ENCODE peak calls at places on chromosomes 1 and 21, in four cellular contexts. E is K562, O is WTC11, H is GM12878. T is an unnamed sample.

GRCh38 chr21:25936776-25937175 is 202.0 kb downstream of the GABPA start:
- DNase-seq in H (no peak), O (no peak), E (no peak), T (no peak)

GRCh38 chr1:118989006-118989736 is 1.0 kb upstream of the TBX15 start:
- DNase-seq in O (peak), E (no peak), H (no peak), T (no peak)

GRCh38 chr1:207917086-207917485 is 6.2 kb upstream of the CD34 start:
- DNase-seq in H (no peak), O (no peak), E (no peak), T (no peak)

GRCh38 chr1:35044406-35044805 is 12.7 kb upstream of the ZMYM6 start:
- DNase-seq in O (no peak), H (no peak), E (no peak), T (no peak)

GRCh38 chr21:38930065-38930464 is 124.3 kb downstream of the ETS2 start:
- DNase-seq in O (no peak), H (no peak), E (no peak), T (no peak)

GRCh38 chr1:207345644-207346561 is 24.4 kb downstream of the CD55 start:
- DNase-seq in E (no peak), H (no peak), O (no peak), T (no peak)

GRCh38 chr21:28550057-28550825 is 442.4 kb downstream of the LTN1 start:
- DNase-seq in H (no peak), O (no peak), E (no peak), T (no peak)

GRCh38 chr1:10659646-10660540 is 136.6 kb downstream of the CASZ1 start:
- DNase-seq in E (no peak), O (no peak), H (no peak), T (no peak)

GRCh38 chr1:113835686-113836290 is 23.5 kb upstream of the RSBN1 start:
- DNase-seq in E (peak), O (no peak), H (no peak), T (peak)

GRCh38 chr1:21051177-21051576 is 125.5 kb downstream of the EIF4G3 start:
- DNase-seq in O (no peak), E (no peak), H (no peak), T (no peak)

GRCh38 chr1:150513275-150513885 is 2.2 kb upstream of the FALEC start:
- DNase-seq in H (no peak), E (peak), O (no peak), T (no peak)

GRCh38 chr1:205250699-205251098 is 23.0 kb downstream of the TMCC2 start:
- DNase-seq in O (no peak), E (no peak), H (no peak), T (no peak)

GRCh38 chr1:176515310-176515709 is 52.3 kb downstream of the PAPPA2 start:
- DNase-seq in E (no peak), O (no peak), H (no peak), T (no peak)

GRCh38 chr1:6461538-6462411 is 4.2 kb downstream of the TNFRSF25 start:
- DNase-seq in O (no peak), H (no peak), E (no peak), T (no peak)

GRCh38 chr1:218983433-218983832 is 190.2 kb upstream of the LYPLAL1 start:
- DNase-seq in O (no peak), H (no peak), E (no peak), T (no peak)

GRCh38 chr1:18901952-18902522 is 318 bp downstream of the ALDH4A1 start:
- DNase-seq in H (no peak), E (no peak), O (no peak), T (no peak)

GRCh38 chr1:201358596-201358995 is 18.9 kb downstream of the TNNT2 start:
- DNase-seq in E (no peak), O (no peak), H (no peak), T (no peak)

GRCh38 chr1:33176887-33177286 is 5.0 kb downstream of the TRIM62 start:
- DNase-seq in O (no peak), H (no peak), E (no peak), T (no peak)

GRCh38 chr1:9181176-9181906 is 52.4 kb upstream of the GPR157 start:
- DNase-seq in H (peak), O (peak), E (peak), T (peak)

GRCh38 chr1:33343539-33343938 is 22.6 kb upstream of the A3GALT2 start:
- DNase-seq in O (no peak), H (no peak), E (no peak), T (no peak)

GRCh38 chr1:165218666-165219065 is 137.8 kb downstream of the LMX1A start:
- DNase-seq in O (no peak), E (no peak), H (no peak), T (no peak)

GRCh38 chr1:175152006-175152652 is 40.4 kb downstream of the KIAA0040 start:
- DNase-seq in E (peak), H (no peak), O (peak), T (peak)

GRCh38 chr1:45177452-45177851 is 29.0 kb downstream of the ZSWIM5 start:
- DNase-seq in O (no peak), H (no peak), E (no peak), T (no peak)

GRCh38 chr1:175168782-175169181 is 23.8 kb downstream of the KIAA0040 start:
- DNase-seq in E (no peak), O (no peak), H (no peak), T (no peak)

GRCh38 chr1:36222481-36223372 is 1.5 kb upstream of the THRAP3 start:
- DNase-seq in H (no peak), E (no peak), O (no peak), T (no peak)

GRCh38 chr1:58363639-58364038 is 182.9 kb downstream of the OMA1 start:
- DNase-seq in H (no peak), O (no peak), E (no peak), T (no peak)

GRCh38 chr1:172903581-172904220 is 147.0 kb downstream of the TNFSF18 start:
- DNase-seq in E (no peak), H (no peak), O (no peak), T (no peak)

GRCh38 chr21:32538147-32538792 is 47.1 kb downstream of the TCP10L start:
- DNase-seq in E (no peak), H (no peak), O (no peak), T (no peak)

GRCh38 chr21:37710555-37711293 is 205.5 kb downstream of the KCNJ6 start:
- DNase-seq in O (no peak), H (no peak), E (no peak), T (peak)

GRCh38 chr1:202304370-202304769 is 37.4 kb downstream of the UBE2T start:
- DNase-seq in E (no peak), O (no peak), H (no peak), T (peak)

DNA sequence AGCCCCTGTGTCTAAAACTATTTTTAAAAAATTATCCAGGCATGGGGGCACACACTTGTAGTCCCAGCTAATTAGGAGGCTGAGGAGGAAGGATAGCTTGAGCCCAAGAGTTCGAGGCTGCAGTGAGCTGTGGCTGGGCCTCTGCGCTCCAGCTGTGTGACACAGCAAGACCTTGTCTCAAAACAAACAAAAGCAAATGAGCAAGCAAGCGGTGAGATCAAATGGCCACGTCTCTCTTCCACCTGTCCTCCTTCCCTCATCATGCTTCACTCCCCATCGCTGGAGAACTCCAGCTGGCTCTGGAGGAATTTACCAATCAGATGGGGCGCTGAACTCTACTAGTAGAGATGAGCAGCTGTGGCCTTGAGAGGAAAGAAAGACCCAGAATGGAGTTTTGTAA is 14.0 kb upstream of the REN start:
- DNase-seq in H (no peak), O (no peak), E (no peak), T (no peak)
- TF ChIP-seq USF1 in H (no peak), O (no peak), E (no peak), T (no peak)

DNA sequence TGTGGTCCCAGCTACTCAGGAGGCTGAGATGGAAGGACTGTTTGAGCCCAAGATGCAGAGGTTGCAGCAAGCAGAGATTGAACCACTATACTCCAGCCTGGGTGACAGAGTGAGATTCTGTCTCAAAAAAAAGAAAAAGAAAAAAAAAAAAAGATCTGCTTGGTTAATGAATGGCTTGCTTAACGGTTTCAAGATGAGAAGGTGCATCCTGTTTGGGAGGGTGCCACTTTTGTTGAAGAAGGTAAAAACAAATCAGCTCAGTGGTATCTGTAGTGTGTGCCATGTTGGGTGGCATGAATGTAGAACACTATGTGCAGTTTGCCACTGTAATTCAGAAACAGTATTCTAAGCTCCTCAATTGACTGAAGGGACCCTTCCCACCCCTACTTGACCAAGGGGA is 94.9 kb upstream of the ETV3 start:
- DNase-seq in H (peak), E (no peak), O (no peak), T (no peak)
- TF ChIP-seq USF1 in H (no peak), E (no peak), O (no peak), T (no peak)

DNA sequence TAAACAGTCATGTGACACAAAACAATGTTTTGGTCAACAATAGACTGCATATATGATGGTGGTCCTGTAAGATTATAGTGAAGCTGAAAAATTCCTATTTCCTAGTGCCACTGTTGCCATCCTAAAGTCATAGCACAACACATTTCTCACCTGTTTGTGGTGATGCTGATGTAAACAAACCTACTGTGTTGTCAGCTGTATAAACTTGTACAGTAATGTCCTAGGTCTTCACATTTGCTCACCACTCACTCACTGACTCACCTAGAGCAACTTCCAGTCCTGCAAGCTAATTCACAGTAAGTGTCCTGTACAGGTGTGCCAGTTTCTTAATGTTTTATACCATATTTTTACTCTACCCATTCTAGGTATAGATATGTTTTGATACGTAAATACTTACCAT is 326.1 kb upstream of the USP24 start:
- DNase-seq in O (no peak), H (no peak), E (no peak), T (no peak)
- TF ChIP-seq USF1 in O (no peak), H (no peak), E (no peak), T (no peak)

GRCh38 chr1:94434339-94435092 is 16.3 kb downstream of the ABCD3 start:
- DNase-seq in O (no peak), H (no peak), E (no peak), T (no peak)
- TF ChIP-seq USF1 in O (no peak), H (no peak), E (no peak), T (no peak)

DNA sequence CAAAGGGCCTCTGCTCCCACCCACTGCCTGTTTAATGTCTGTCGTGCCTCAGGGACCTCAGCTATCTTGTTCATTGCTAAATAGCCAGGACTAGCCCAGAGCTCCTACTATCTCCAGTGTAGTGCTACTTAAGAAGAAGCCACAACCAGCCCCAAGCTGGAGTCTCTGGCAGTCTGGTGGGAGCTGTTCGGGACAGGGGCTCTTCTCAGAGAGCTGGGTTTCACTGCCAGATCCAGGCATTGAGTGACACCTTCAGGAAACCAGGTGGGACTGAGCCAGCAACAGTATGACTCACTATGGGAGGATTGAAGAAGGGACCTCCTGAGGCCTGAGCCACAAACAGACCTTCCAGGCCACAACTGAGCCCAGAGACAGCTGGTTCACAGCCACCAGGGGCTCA is 25.4 kb downstream of the MATN1 start:
- DNase-seq in O (no peak), H (no peak), E (no peak), T (peak)
- TF ChIP-seq USF1 in O (no peak), H (no peak), E (no peak), T (no peak)

DNA sequence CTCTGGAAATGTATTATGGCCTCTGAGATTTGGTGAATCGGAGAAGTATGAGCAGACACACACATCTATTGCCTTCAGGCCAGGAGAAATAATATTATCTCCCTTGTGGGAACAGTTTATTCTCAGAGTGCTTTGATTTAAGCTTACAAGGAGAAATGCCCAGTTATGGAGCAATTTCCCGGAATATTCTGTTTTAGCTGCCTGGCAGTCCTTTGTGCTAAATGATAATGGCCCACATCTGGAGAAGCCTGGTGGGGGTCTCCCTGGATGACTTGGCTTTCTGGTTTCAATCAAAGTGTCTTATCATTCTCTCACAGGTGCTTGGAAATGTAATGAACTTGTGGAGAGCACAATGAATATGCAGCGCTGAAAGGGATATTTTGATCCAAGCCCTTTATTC is 389.6 kb upstream of the USP24 start:
- DNase-seq in E (no peak), H (no peak), O (no peak), T (peak)
- TF ChIP-seq USF1 in E (no peak), H (no peak), O (no peak), T (no peak)